ENCODE peak calls at places on chromosomes 1 and 21, in six cellular contexts. One of them, this sample, is unnamed.

GRCh38 chr1:153796786-153797659 is 21.8 kb downstream of the SLC27A3 start:
- DNase-seq in naive B cell: peak
- DNase-seq in epithelial cell of esophagus: peak
- DNase-seq in COLO829: peak
- DNase-seq in cardiac muscle cell: peak
- DNase-seq in GM18507: peak
- DNase-seq in this sample: peak

GRCh38 chr1:58003059-58003458 is 543.5 kb downstream of the OMA1 start:
- DNase-seq in naive B cell: no peak
- DNase-seq in epithelial cell of esophagus: no peak
- DNase-seq in COLO829: no peak
- DNase-seq in cardiac muscle cell: no peak
- DNase-seq in GM18507: no peak
- DNase-seq in this sample: no peak

GRCh38 chr1:234893725-234894630 is 234.7 kb downstream of the TOMM20 start:
- DNase-seq in naive B cell: no peak
- DNase-seq in epithelial cell of esophagus: peak
- DNase-seq in COLO829: no peak
- DNase-seq in cardiac muscle cell: peak
- DNase-seq in GM18507: no peak
- DNase-seq in this sample: no peak

GRCh38 chr1:8003431-8004112 is 22.5 kb downstream of the ERRFI1 start:
- DNase-seq in naive B cell: no peak
- DNase-seq in epithelial cell of esophagus: peak
- DNase-seq in COLO829: no peak
- DNase-seq in cardiac muscle cell: no peak
- DNase-seq in GM18507: no peak
- DNase-seq in this sample: no peak

GRCh38 chr1:61424382-61424781 is 300.6 kb downstream of the TM2D1 start:
- DNase-seq in naive B cell: no peak
- DNase-seq in epithelial cell of esophagus: peak
- DNase-seq in COLO829: no peak
- DNase-seq in cardiac muscle cell: no peak
- DNase-seq in GM18507: no peak
- DNase-seq in this sample: peak

GRCh38 chr1:44848456-44849181 is 5.6 kb upstream of the PTCH2 start:
- DNase-seq in naive B cell: no peak
- DNase-seq in epithelial cell of esophagus: no peak
- DNase-seq in COLO829: peak
- DNase-seq in cardiac muscle cell: peak
- DNase-seq in GM18507: no peak
- DNase-seq in this sample: no peak

GRCh38 chr1:229661022-229661877 is 35.2 kb downstream of the URB2 start:
- DNase-seq in naive B cell: peak
- DNase-seq in epithelial cell of esophagus: peak
- DNase-seq in COLO829: peak
- DNase-seq in cardiac muscle cell: peak
- DNase-seq in GM18507: peak
- DNase-seq in this sample: peak

GRCh38 chr1:95084317-95085176 is 11.8 kb upstream of the ALG14 start:
- DNase-seq in naive B cell: peak
- DNase-seq in epithelial cell of esophagus: peak
- DNase-seq in COLO829: peak
- DNase-seq in cardiac muscle cell: no peak
- DNase-seq in GM18507: no peak
- DNase-seq in this sample: no peak

GRCh38 chr1:44264143-44264542 is 50.9 kb downstream of the DMAP1 start:
- DNase-seq in naive B cell: no peak
- DNase-seq in epithelial cell of esophagus: no peak
- DNase-seq in COLO829: no peak
- DNase-seq in cardiac muscle cell: no peak
- DNase-seq in GM18507: no peak
- DNase-seq in this sample: no peak

GRCh38 chr1:43221256-43221778 is 48.5 kb upstream of the TMEM125 start:
- DNase-seq in naive B cell: peak
- DNase-seq in epithelial cell of esophagus: no peak
- DNase-seq in COLO829: no peak
- DNase-seq in cardiac muscle cell: no peak
- DNase-seq in GM18507: no peak
- DNase-seq in this sample: no peak

GRCh38 chr21:38266732-38267131 is 9.9 kb downstream of the KCNJ15 start:
- DNase-seq in naive B cell: no peak
- DNase-seq in epithelial cell of esophagus: peak
- DNase-seq in COLO829: no peak
- DNase-seq in cardiac muscle cell: no peak
- DNase-seq in GM18507: no peak
- DNase-seq in this sample: no peak

GRCh38 chr1:235919797-235920475 is 53.2 kb upstream of the LYST start:
- DNase-seq in naive B cell: no peak
- DNase-seq in epithelial cell of esophagus: peak
- DNase-seq in COLO829: no peak
- DNase-seq in cardiac muscle cell: peak
- DNase-seq in GM18507: no peak
- DNase-seq in this sample: no peak

GRCh38 chr1:207926984-207927383 is 16.1 kb upstream of the CD34 start:
- DNase-seq in naive B cell: no peak
- DNase-seq in epithelial cell of esophagus: no peak
- DNase-seq in COLO829: no peak
- DNase-seq in cardiac muscle cell: no peak
- DNase-seq in GM18507: no peak
- DNase-seq in this sample: no peak

GRCh38 chr1:196181594-196181878 is 426.7 kb downstream of the KCNT2 start:
- DNase-seq in naive B cell: no peak
- DNase-seq in epithelial cell of esophagus: peak
- DNase-seq in COLO829: peak
- DNase-seq in cardiac muscle cell: no peak
- DNase-seq in GM18507: no peak
- DNase-seq in this sample: no peak

GRCh38 chr1:156836041-156836654 is 19.5 kb upstream of the SH2D2A start:
- DNase-seq in naive B cell: no peak
- DNase-seq in epithelial cell of esophagus: no peak
- DNase-seq in COLO829: no peak
- DNase-seq in cardiac muscle cell: no peak
- DNase-seq in GM18507: no peak
- DNase-seq in this sample: no peak

GRCh38 chr1:110185181-110185580 is 24.9 kb upstream of the KCNC4 start:
- DNase-seq in naive B cell: no peak
- DNase-seq in epithelial cell of esophagus: no peak
- DNase-seq in COLO829: no peak
- DNase-seq in cardiac muscle cell: no peak
- DNase-seq in GM18507: no peak
- DNase-seq in this sample: no peak

GRCh38 chr1:224615861-224616760 is at the start of gene CNIH3:
- DNase-seq in naive B cell: no peak
- DNase-seq in epithelial cell of esophagus: peak
- DNase-seq in COLO829: no peak
- DNase-seq in cardiac muscle cell: peak
- DNase-seq in GM18507: no peak
- DNase-seq in this sample: no peak

GRCh38 chr1:38005195-38006007 is at the start of gene FHL3:
- DNase-seq in naive B cell: no peak
- DNase-seq in epithelial cell of esophagus: peak
- DNase-seq in COLO829: no peak
- DNase-seq in cardiac muscle cell: peak
- DNase-seq in GM18507: no peak
- DNase-seq in this sample: peak

GRCh38 chr1:175520186-175520585 is 223.2 kb downstream of the TNR start:
- DNase-seq in naive B cell: no peak
- DNase-seq in epithelial cell of esophagus: peak
- DNase-seq in COLO829: no peak
- DNase-seq in cardiac muscle cell: peak
- DNase-seq in GM18507: no peak
- DNase-seq in this sample: no peak

GRCh38 chr1:196450143-196450911 is 157.9 kb downstream of the KCNT2 start:
- DNase-seq in naive B cell: no peak
- DNase-seq in epithelial cell of esophagus: peak
- DNase-seq in COLO829: no peak
- DNase-seq in cardiac muscle cell: peak
- DNase-seq in GM18507: no peak
- DNase-seq in this sample: no peak

GRCh38 chr21:42438316-42439205 is 34.9 kb downstream of the UBASH3A start:
- DNase-seq in naive B cell: no peak
- DNase-seq in epithelial cell of esophagus: no peak
- DNase-seq in COLO829: no peak
- DNase-seq in cardiac muscle cell: no peak
- DNase-seq in GM18507: no peak
- DNase-seq in this sample: no peak

GRCh38 chr1:6023346-6023745 is 22.3 kb upstream of the KCNAB2 start:
- DNase-seq in naive B cell: no peak
- DNase-seq in epithelial cell of esophagus: no peak
- DNase-seq in COLO829: no peak
- DNase-seq in cardiac muscle cell: no peak
- DNase-seq in GM18507: no peak
- DNase-seq in this sample: no peak

GRCh38 chr1:108017698-108018097 is 52.7 kb upstream of the VAV3 start:
- DNase-seq in naive B cell: no peak
- DNase-seq in epithelial cell of esophagus: peak
- DNase-seq in COLO829: no peak
- DNase-seq in cardiac muscle cell: no peak
- DNase-seq in GM18507: no peak
- DNase-seq in this sample: no peak

GRCh38 chr1:202343652-202344349 is 2.1 kb upstream of the UBE2T start:
- DNase-seq in naive B cell: peak
- DNase-seq in epithelial cell of esophagus: peak
- DNase-seq in COLO829: no peak
- DNase-seq in cardiac muscle cell: peak
- DNase-seq in GM18507: no peak
- DNase-seq in this sample: peak

GRCh38 chr1:43135857-43136781 is 36.0 kb downstream of the EBNA1BP2 start:
- DNase-seq in naive B cell: no peak
- DNase-seq in epithelial cell of esophagus: peak
- DNase-seq in COLO829: no peak
- DNase-seq in cardiac muscle cell: no peak
- DNase-seq in GM18507: no peak
- DNase-seq in this sample: no peak

GRCh38 chr1:10634428-10635384 is 160.0 kb downstream of the PEX14 start:
- DNase-seq in naive B cell: no peak
- DNase-seq in epithelial cell of esophagus: peak
- DNase-seq in COLO829: no peak
- DNase-seq in cardiac muscle cell: no peak
- DNase-seq in GM18507: no peak
- DNase-seq in this sample: no peak

GRCh38 chr1:177913762-177914540 is 55.9 kb downstream of the SEC16B start:
- DNase-seq in naive B cell: no peak
- DNase-seq in epithelial cell of esophagus: peak
- DNase-seq in COLO829: no peak
- DNase-seq in cardiac muscle cell: peak
- DNase-seq in GM18507: no peak
- DNase-seq in this sample: no peak